ENCODE peak calls at places on chromosomes 12 and 14, in eight cellular contexts. V is cardiac muscle cell; A is left ventricle myocardium inferior; E is stimulated activated CD8-positive, alpha-beta memory T cell treated with anti-CD3 and anti-CD28 coated beads, Interleukin-2, amount 100 ng/mL, for 1 hour; S is T-helper 1 cell; B is cardiac fibroblast; T is AG10803; Q is right atrium auricular region. K is an unnamed sample.

GRCh38 chr12:93317227-93317626 is 60.5 kb upstream of the NUDT4 start:
- DNase-seq in V (no peak), E (no peak), B (no peak), T (no peak), A (no peak), Q (no peak), S (no peak), K (no peak)

GRCh38 chr14:67576216-67576615 is 23.9 kb downstream of the PIGH start:
- DNase-seq in B (no peak), A (no peak), V (no peak), Q (no peak), T (no peak), S (no peak), E (no peak), K (no peak)

GRCh38 chr12:53324113-53324778 is 2.8 kb upstream of the AAAS start:
- DNase-seq in S (peak; percentile 35), A (peak; percentile 28), E (peak; percentile 14), B (no peak), V (no peak), Q (no peak), T (no peak), K (no peak)

GRCh38 chr12:110079477-110080400 is 31.4 kb upstream of the C12orf76 start:
- DNase-seq in A (peak; percentile 40), S (peak; percentile 53), E (peak; percentile 33), B (peak; percentile 85), T (no peak), V (peak; percentile 72), Q (peak; percentile 59), K (no peak)

GRCh38 chr12:117059156-117059555 is 40.1 kb downstream of the TESC start:
- DNase-seq in V (no peak), T (no peak), Q (no peak), B (no peak), S (no peak), A (no peak), E (no peak), K (no peak)

GRCh38 chr14:27536748-27537147 is 938.9 kb upstream of the NOVA1 start:
- DNase-seq in T (no peak), S (no peak), A (no peak), B (no peak), V (no peak), E (no peak), Q (no peak), K (no peak)

GRCh38 chr12:131825146-131825892 is 2.9 kb upstream of the MMP17 start:
- DNase-seq in B (peak; percentile 29), A (no peak), V (peak; percentile 42), Q (no peak), S (no peak), T (peak; percentile 84), E (no peak), K (peak; percentile 74)

GRCh38 chr14:72582582-72582981 is 311.3 kb downstream of the DPF3 start:
- DNase-seq in E (no peak), Q (no peak), T (no peak), V (no peak), S (no peak), A (no peak), B (no peak), K (no peak)

GRCh38 chr14:69571879-69572633 is 2.6 kb downstream of the CCDC177 start:
- DNase-seq in T (no peak), E (no peak), V (peak; percentile 55), S (no peak), B (peak; percentile 33), A (no peak), Q (no peak), K (peak; percentile 32)

GRCh38 chr14:55430024-55430690 is 10.3 kb downstream of the TBPL2 start:
- DNase-seq in Q (no peak), S (peak; percentile 32), A (no peak), V (peak; percentile 79), B (peak; percentile 83), E (no peak), T (peak; percentile 82), K (peak; percentile 79)

GRCh38 chr12:57096748-57097553 is 8.0 kb downstream of the NAB2 start:
- DNase-seq in E (no peak), V (no peak), B (no peak), Q (no peak), S (no peak), T (no peak), A (no peak), K (no peak)

GRCh38 chr14:60355768-60356167 is 106.7 kb downstream of the PPM1A start:
- DNase-seq in A (no peak), V (no peak), S (no peak), T (no peak), B (no peak), Q (no peak), E (no peak), K (no peak)

GRCh38 chr14:33792387-33793368 is 158.2 kb downstream of the EGLN3 start:
- DNase-seq in Q (peak; percentile 82), E (peak; percentile 13), T (peak; percentile 79), S (peak; percentile 40), A (peak; percentile 81), B (peak; percentile 91), V (peak; percentile 91), K (peak; percentile 88)

GRCh38 chr12:93592641-93593396 is 20.3 kb downstream of the SOCS2 start:
- DNase-seq in V (no peak), A (no peak), S (no peak), E (no peak), B (no peak), T (no peak), Q (no peak), K (no peak)

GRCh38 chr12:101653030-101653429 is 44.4 kb upstream of the CHPT1 start:
- DNase-seq in Q (no peak), E (no peak), A (no peak), T (no peak), B (no peak), V (no peak), S (no peak), K (no peak)

GRCh38 chr12:3705349-3705675 is 47.6 kb downstream of the CRACR2A start:
- DNase-seq in E (no peak), T (no peak), A (no peak), B (no peak), V (no peak), Q (no peak), S (no peak), K (no peak)

GRCh38 chr12:106652510-106653015 is 69.8 kb downstream of the RFX4 start:
- DNase-seq in A (no peak), B (no peak), V (no peak), T (no peak), Q (no peak), S (no peak), E (no peak), K (no peak)

GRCh38 chr12:49105504-49106120 is 5.0 kb downstream of the LMBR1L start:
- DNase-seq in S (no peak), E (no peak), A (peak; percentile 35), Q (no peak), B (peak; percentile 55), T (peak; percentile 24), V (peak; percentile 64), K (no peak)

GRCh38 chr12:3129301-3130052 is 52.3 kb downstream of the TSPAN9 start:
- DNase-seq in A (no peak), T (peak; percentile 63), V (peak; percentile 84), Q (no peak), S (no peak), B (peak; percentile 63), E (no peak), K (no peak)

GRCh38 chr14:77091518-77091917 is 6.5 kb upstream of the CIPC start:
- DNase-seq in E (no peak), T (no peak), V (no peak), Q (no peak), B (no peak), S (no peak), A (no peak), K (no peak)

GRCh38 chr12:19243577-19243976 is 114.0 kb downstream of the PLEKHA5 start:
- DNase-seq in Q (no peak), E (no peak), A (no peak), S (no peak), T (peak; percentile 17), V (no peak), B (no peak), K (no peak)

GRCh38 chr12:29582677-29583076 is 85.2 kb upstream of the OVCH1 start:
- DNase-seq in B (no peak), S (no peak), T (no peak), V (no peak), Q (no peak), A (no peak), E (no peak), K (no peak)

GRCh38 chr14:78152246-78153068 is 17.7 kb upstream of the NRXN3 start:
- DNase-seq in V (no peak), Q (no peak), B (no peak), T (no peak), S (no peak), E (no peak), A (no peak), K (no peak)

GRCh38 chr12:109069307-109070231 is 17.2 kb downstream of the USP30 start:
- DNase-seq in E (no peak), B (no peak), T (no peak), S (no peak), V (no peak), A (no peak), Q (no peak), K (no peak)

GRCh38 chr12:100254876-100255275 is 12.0 kb downstream of the DEPDC4 start:
- DNase-seq in A (no peak), B (no peak), T (no peak), E (no peak), V (peak; percentile 8), Q (no peak), S (no peak), K (no peak)

GRCh38 chr12:50166776-50167025 is 468 bp downstream of the CERS5 start:
- DNase-seq in A (peak; percentile 32), V (no peak), E (peak; percentile 8), Q (peak; percentile 60), T (no peak), S (no peak), B (no peak), K (no peak)

GRCh38 chr12:113547157-113547556 is 75.5 kb upstream of the LHX5 start:
- DNase-seq in A (no peak), V (no peak), T (no peak), Q (no peak), B (no peak), S (no peak), E (no peak), K (no peak)

GRCh38 chr14:102314242-102315011 is 5.1 kb upstream of the ZNF839 start:
- DNase-seq in A (peak; percentile 87), B (peak; percentile 90), E (peak; percentile 61), Q (peak; percentile 86), T (peak; percentile 83), V (peak; percentile 89), S (peak; percentile 72), K (peak; percentile 91)

GRCh38 chr12:21065845-21066244 is 65.1 kb upstream of the SLCO1B1 start:
- DNase-seq in S (no peak), E (no peak), V (peak; percentile 6), T (no peak), B (peak; percentile 2), Q (no peak), A (no peak), K (no peak)

GRCh38 chr12:110636516-110636915 is 22.6 kb downstream of the TCTN1 start:
- DNase-seq in Q (no peak), B (no peak), V (no peak), T (no peak), S (no peak), E (no peak), A (no peak), K (no peak)

GRCh38 chr14:55221186-55221585 is 29.8 kb upstream of the DLGAP5 start:
- DNase-seq in V (peak; percentile 61), B (peak; percentile 58), E (no peak), A (no peak), Q (no peak), S (no peak), T (peak; percentile 66), K (peak; percentile 36)

GRCh38 chr14:44898547-44898946 is 63.2 kb downstream of the KLHL28 start:
- DNase-seq in T (peak; percentile 25), B (no peak), S (no peak), A (no peak), E (no peak), Q (no peak), V (no peak), K (peak; percentile 49)

GRCh38 chr12:32558941-32559340 is 120.2 kb upstream of the DNM1L start:
- DNase-seq in S (no peak), A (no peak), T (peak; percentile 83), Q (no peak), V (no peak), B (peak; percentile 62), E (no peak), K (peak; percentile 73)

GRCh38 chr12:94049718-94050117 is 98.7 kb upstream of the PLXNC1 start:
- DNase-seq in B (no peak), S (no peak), Q (no peak), V (no peak), A (no peak), T (no peak), E (no peak), K (no peak)

K was measured in GM03348.